ENCODE peak calls at places on chromosomes 16 and 17, in four cellular contexts. Q is WTC11, H is K562, I is HepG2. T is an unnamed sample.

GRCh38 chr17:214881-215331 is 33.5 kb upstream of the DOC2B start:
- DNase-seq in Q (peak; percentile 10), H (no peak), I (no peak), T (no peak)

GRCh38 chr16:69283851-69284250 is 27.3 kb upstream of the VPS4A start:
- DNase-seq in Q (no peak), H (no peak), I (peak; percentile 54), T (no peak)

GRCh38 chr17:70905796-70906195 is 736.5 kb downstream of the KCNJ2 start:
- DNase-seq in Q (no peak), H (no peak), I (no peak), T (no peak)

GRCh38 chr17:16085066-16085699 is 85.6 kb downstream of the TTC19 start:
- DNase-seq in Q (no peak), H (no peak), I (no peak), T (no peak)

GRCh38 chr17:8125196-8125946 is 1.5 kb upstream of the HES7 start:
- DNase-seq in Q (peak; percentile 86), H (peak; percentile 72), I (peak; percentile 64), T (peak; percentile 73)

GRCh38 chr16:25107466-25107792 is 4.1 kb upstream of the LCMT1 start:
- DNase-seq in Q (no peak), H (no peak), I (no peak), T (no peak)

GRCh38 chr16:26688105-26688504 is 378.6 kb upstream of the C16orf82 start:
- DNase-seq in Q (no peak), H (no peak), I (no peak), T (no peak)

GRCh38 chr16:82629441-82630027 is 2.8 kb downstream of the CDH13 start:
- DNase-seq in Q (no peak), H (no peak), I (no peak), T (no peak)

GRCh38 chr16:19879241-19879792 is 5.3 kb downstream of the GPRC5B start:
- DNase-seq in Q (peak; percentile 64), H (no peak), I (peak; percentile 28), T (no peak)

GRCh38 chr17:74163271-74163821 is 40.1 kb upstream of the RPL38 start:
- DNase-seq in Q (no peak), H (peak; percentile 79), I (no peak), T (no peak)

GRCh38 chr17:4450710-4451316 is 17.1 kb downstream of the SPNS3 start:
- DNase-seq in Q (no peak), H (no peak), I (no peak), T (no peak)

DNA sequence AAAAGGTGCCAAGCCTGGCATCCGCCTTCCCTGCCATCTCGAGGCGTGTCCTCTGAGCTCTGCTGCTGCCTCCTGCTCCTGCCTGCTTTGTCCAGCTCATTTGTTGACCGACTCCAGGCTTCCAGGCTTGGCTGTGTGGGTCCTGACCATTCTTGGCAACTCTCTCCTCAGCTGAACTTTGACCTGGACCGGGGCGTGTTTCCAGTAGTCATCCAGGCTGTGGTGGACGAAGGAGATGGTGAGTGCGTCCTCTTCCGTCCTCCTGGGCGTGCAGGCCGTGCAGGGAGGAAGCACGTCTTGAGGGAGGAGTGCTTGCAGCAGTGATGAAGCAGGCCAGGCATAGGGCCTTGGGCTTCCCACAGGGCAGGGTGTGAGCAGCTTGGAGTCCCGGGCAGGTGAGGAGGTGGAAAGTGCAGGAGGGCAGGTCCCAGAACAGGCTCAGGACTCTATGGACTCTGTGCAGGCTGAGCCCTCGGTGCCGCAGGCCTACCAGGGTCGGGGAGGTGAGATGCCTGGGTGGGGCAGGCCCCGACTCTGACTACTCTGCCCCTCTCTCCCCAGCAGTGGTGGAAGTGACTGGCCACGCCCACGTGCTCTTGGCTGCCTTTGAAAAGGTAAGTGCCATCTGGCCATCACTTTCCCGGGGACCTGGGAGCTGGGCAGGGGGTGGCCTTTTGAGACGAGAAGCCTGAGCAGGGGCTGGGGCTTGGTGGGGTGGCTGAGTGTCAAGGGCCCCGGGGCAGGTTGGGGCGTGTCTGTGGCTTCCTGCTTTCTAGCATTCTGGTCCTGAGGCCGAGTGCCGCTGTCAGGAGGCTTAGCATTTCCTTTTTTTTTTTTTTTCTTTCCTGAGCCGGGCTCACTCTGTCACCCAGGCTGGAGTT is 28.6 kb upstream of the NUDT16L1 start:
- DNase-seq in Q (no peak), H (no peak), I (peak; percentile 75), T (no peak)
- TF ChIP-seq SP1 in Q (no peak), H (no peak), I (no peak), T (no peak)

GRCh38 chr16:1188781-1189189 is 35.9 kb downstream of the CACNA1H start:
- DNase-seq in Q (peak; percentile 79), H (peak; percentile 76), I (no peak), T (peak; percentile 55)
- TF ChIP-seq ELF4 in Q (peak; percentile 40), H (no peak), I (no peak), T (no peak)

DNA sequence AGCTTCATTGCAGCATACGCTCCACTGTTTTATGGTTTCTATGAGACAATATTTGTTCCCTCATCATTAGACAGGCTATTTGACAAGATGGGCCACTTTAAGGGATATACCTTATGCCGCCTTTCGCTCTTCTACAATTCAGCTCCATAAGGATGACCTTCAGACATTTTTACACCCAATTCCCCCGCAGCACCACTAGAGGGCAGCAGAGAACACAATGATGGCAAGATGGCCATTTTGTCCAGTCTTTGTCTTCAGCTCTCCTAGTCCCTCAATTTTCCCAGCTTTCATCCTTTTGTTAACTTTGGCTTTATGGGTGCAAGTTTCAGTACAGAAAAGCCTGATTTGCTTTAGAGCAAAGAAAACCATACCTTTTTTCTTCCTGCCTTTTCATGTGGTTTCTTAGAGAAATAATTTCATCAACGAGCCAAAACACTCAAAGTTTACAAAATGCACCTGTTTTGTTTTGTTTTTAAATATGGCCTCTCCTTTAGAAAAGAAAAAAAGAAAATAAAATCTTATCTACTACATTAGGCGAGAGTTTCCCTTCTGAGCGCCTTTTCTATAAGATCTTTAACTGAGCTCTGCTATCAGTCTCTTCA is 355.3 kb downstream of the TOX3 start:
- DNase-seq in Q (peak; percentile 81), H (peak; percentile 69), I (peak; percentile 76), T (peak; percentile 72)
- TF ChIP-seq SP1 in Q (no peak), H (no peak), I (no peak), T (no peak)

DNA sequence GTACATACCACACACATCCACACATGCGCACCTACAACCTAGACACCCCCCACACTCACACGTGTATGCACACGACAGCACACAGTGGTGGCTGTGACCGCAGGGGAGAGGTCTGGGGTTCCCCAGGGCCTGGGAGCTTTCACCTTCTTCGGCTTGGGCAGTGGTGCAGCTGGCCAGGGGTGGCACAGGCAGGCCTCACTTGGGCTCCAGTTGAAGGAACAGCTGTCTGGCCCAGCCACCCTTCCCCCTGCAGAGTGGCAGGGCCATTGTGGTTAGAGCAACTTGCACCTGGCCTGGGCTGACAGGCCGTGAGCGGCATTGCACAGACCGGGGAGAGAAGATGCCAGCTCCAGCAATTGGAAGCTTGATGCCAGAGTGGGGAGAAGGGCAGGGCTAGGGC is 114.5 kb upstream of the GSE1 start:
- DNase-seq in Q (no peak), H (no peak), I (no peak), T (no peak)
- TF ChIP-seq ELF4 in Q (no peak), H (no peak), I (no peak), T (no peak)

DNA sequence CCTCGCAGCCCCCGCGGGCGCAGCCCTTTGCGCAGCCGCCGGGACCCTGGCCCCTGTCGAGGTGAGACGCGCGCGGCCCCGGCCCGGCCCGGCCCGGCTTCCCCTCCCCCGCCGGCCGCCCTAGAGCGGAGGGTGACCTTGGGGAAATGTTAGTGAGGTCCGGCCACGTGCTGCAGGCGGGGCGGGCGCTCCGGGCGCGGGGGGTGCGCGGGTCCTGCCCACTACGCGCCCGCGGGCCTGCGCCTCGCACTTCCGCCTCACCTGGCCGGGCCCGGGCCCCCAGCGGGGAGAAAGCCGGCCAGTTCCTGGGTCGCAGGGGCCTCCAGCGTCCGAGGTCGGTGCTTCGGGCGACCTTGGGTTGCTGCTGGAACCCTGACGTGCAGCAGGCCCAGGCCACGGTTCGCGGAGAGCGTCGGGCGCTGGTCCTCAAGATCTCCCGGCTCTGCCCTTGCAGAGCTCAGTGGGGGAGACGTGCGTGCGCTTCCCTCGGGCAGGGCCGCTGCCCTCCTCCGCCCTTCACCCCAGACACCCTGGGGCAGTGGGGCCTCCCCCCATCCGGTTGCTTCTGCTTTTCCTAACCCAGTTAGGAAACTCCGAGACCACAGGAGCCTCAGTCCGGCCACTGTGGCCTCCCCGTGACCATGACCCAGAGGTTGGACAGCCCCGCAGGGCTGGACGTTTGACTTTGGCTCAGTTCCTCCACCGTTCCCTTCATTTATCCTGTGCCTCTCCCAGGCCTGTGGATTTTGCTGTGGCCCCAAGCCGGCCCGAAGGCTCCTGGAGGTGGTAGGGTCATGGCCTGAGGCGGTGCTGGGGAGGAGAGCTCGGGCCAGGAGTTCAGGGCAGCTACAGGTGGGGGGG is 791 bp downstream of the MCRIP2 start:
- DNase-seq in Q (peak; percentile 59), H (peak; percentile 71), I (peak; percentile 60), T (no peak)
- TF ChIP-seq SP1 in Q (no peak), H (peak; percentile 49), I (no peak), T (no peak)

DNA sequence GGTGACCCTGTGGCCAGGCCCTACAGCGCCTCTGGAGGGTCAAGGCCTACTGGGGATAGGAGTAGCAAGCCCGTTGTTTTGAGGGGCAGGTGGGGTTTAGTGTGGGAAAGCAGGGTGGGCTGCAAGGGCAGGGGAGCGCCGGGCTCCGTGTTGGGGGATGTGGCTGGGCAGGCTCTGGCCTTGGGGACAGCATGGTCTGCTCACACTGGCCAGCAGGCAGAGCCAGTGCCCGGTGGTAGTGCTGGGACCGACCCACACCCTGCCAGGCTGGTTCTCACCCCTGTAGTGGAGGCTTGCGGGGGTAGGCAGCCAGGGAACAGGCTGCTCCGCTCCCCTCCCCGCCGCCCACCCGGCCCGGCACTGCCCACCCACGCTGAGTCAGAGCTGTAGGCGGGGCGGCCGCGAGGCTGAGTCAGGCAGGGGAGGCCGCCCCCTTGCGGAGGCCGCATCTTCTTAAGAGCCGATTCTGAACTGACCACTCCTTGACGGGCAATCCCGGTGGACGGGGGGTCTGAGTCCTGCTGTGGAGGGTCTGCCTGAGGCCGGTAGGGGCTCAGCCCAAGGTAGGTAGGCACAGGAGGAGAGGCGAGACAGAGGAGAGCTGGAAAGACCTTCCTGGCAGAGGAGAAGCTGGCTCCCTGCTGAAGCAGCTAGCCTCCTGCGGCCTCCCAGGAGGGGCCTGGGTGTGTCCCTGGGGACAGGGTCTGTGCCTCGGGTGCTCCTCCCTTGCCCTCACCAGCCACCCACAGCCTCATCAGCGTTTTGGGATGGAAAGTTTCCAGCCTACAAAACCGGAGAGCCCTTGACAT is 62.4 kb downstream of the BAIAP2 start:
- DNase-seq in Q (peak; percentile 67), H (peak; percentile 88), I (peak; percentile 65), T (peak; percentile 75)
- TF ChIP-seq ELF4 in Q (no peak), H (no peak), I (no peak), T (no peak)

GRCh38 chr17:13416748-13417363 is 184.9 kb downstream of the HS3ST3A1 start:
- DNase-seq in Q (no peak), H (no peak), I (no peak), T (no peak)

GRCh38 chr17:13419676-13420075 is 182.1 kb downstream of the HS3ST3A1 start:
- DNase-seq in Q (no peak), H (no peak), I (no peak), T (no peak)

GRCh38 chr17:13417551-13417950 is 184.2 kb downstream of the HS3ST3A1 start:
- DNase-seq in Q (no peak), H (no peak), I (no peak), T (no peak)

GRCh38 chr17:13420294-13421277 is 181.1 kb downstream of the HS3ST3A1 start:
- DNase-seq in Q (no peak), H (peak; percentile 4), I (peak; percentile 86), T (no peak)

GRCh38 chr17:13418891-13419290 is 182.8 kb downstream of the HS3ST3A1 start:
- DNase-seq in Q (no peak), H (no peak), I (no peak), T (no peak)
- TF ChIP-seq SP1 in Q (no peak), H (no peak), I (no peak), T (no peak)